ENCODE peak calls at places on chromosomes 4 and X, in four cellular contexts. Z, L, H and R are unnamed samples. For H3K9me3, the result is how much of the 10 kb centered on the place peaks cover.

GRCh38 chr4:142741995-142742394 is 104.1 kb downstream of the INPP4B start:
- DNase-seq in Z (no peak), H (no peak), L (no peak), R (no peak)

GRCh38 chr4:173834151-173834550 is 304.1 kb upstream of the HAND2 start:
- DNase-seq in L (no peak), H (peak), Z (peak), R (no peak)

GRCh38 chrX:136839196-136839595 is 41.3 kb downstream of the RBMX start:
- DNase-seq in Z (peak), H (no peak), L (no peak), R (no peak)

GRCh38 chrX:43557792-43558191 is 98.3 kb upstream of the MAOA start:
- DNase-seq in H (peak), L (peak), Z (peak), R (peak)

GRCh38 chr4:188682321-188682720 is 543.1 kb downstream of the TRIML1 start:
- DNase-seq in L (no peak), H (no peak), Z (no peak), R (no peak)

GRCh38 chrX:9357500-9358139 is 107.2 kb upstream of the TBL1X start:
- DNase-seq in H (no peak), Z (no peak), L (no peak), R (no peak)

GRCh38 chr4:108972613-108973283 is 209.9 kb upstream of the ETNPPL start:
- DNase-seq in H (no peak), L (no peak), Z (no peak), R (no peak)

GRCh38 chr4:145709336-145709735 is 29.4 kb downstream of the C4orf51 start:
- DNase-seq in Z (no peak), H (no peak), L (no peak), R (peak)

GRCh38 chr4:45554423-45554822 is 569.4 kb downstream of the GABRG1 start:
- DNase-seq in L (no peak), H (peak), Z (peak), R (no peak)

GRCh38 chr4:54482529-54482961 is 175.2 kb upstream of the KIT start:
- DNase-seq in Z (peak), L (no peak), H (peak), R (no peak)

GRCh38 chr4:98421106-98421505 is 159.9 kb downstream of the RAP1GDS1 start:
- DNase-seq in L (no peak), H (peak), Z (peak), R (no peak)

GRCh38 chrX:56728752-56729151 is 291 bp upstream of the NBDY start:
- DNase-seq in H (peak), Z (peak), L (peak), R (peak)

GRCh38 chrX:63713510-63713909 is 71.5 kb downstream of the ARHGEF9 start:
- DNase-seq in L (peak), H (peak), Z (peak), R (no peak)

GRCh38 chr4:54233128-54233696 is 4.1 kb downstream of the PDGFRA start:
- DNase-seq in H (peak), L (peak), Z (peak), R (peak)

GRCh38 chrX:7925867-7926472 is 1.2 kb downstream of the PNPLA4 start:
- DNase-seq in Z (peak), H (peak), L (peak), R (peak)

GRCh38 chrX:103153661-103154060 is 60.7 kb upstream of the NXF3 start:
- DNase-seq in L (no peak), Z (no peak), H (no peak), R (no peak)

GRCh38 chr4:76704133-76704881 is 193.6 kb downstream of the SOWAHB start:
- DNase-seq in Z (peak), L (no peak), H (peak), R (peak)

GRCh38 chrX:39773923-39774803 is 323.6 kb downstream of the BCOR start:
- DNase-seq in H (peak), L (no peak), Z (no peak), R (no peak)

GRCh38 chr4:83170952-83171399 is 56.4 kb upstream of the PLAC8 start:
- DNase-seq in L (no peak), Z (no peak), H (no peak), R (no peak)

GRCh38 chr4:92012899-92013867 is 290.6 kb upstream of the GRID2 start:
- DNase-seq in H (peak), L (no peak), Z (no peak), R (no peak)

GRCh38 chrX:84441143-84441542 is 61.1 kb downstream of the HDX start:
- DNase-seq in H (no peak), L (no peak), Z (peak), R (no peak)

GRCh38 chr4:150142831-150143230 is 64.6 kb downstream of the DCLK2 start:
- DNase-seq in L (no peak), Z (no peak), H (no peak), R (no peak)

GRCh38 chr4:26822546-26822945 is 38.1 kb upstream of the STIM2 start:
- DNase-seq in Z (no peak), H (no peak), L (no peak), R (no peak)

GRCh38 chr4:142565771-142566170 is 280.3 kb downstream of the INPP4B start:
- DNase-seq in H (no peak), L (no peak), Z (no peak), R (no peak)

GRCh38 chr4:101169044-101170014 is 178.0 kb downstream of the PPP3CA start:
- DNase-seq in Z (peak), L (peak), H (peak), R (peak)

GRCh38 chrX:145506225-145506624 is 258.9 kb downstream of the SPANXN1 start:
- DNase-seq in H (no peak), Z (no peak), L (no peak), R (no peak)

GRCh38 chrX:69664693-69665092 is 48.8 kb downstream of the EDA start:
- DNase-seq in H (peak), L (no peak), Z (no peak), R (no peak)

GRCh38 chr4:11451720-11452119 is 23.0 kb upstream of the HS3ST1 start:
- DNase-seq in L (no peak), Z (no peak), H (no peak), R (no peak)

GRCh38 chr4:68348577-68348976 is 1.3 kb downstream of the YTHDC1 start:
- DNase-seq in H (no peak), L (no peak), Z (peak), R (no peak)

GRCh38 chr4:175891863-175892262 is 79.8 kb upstream of the GPM6A start:
- DNase-seq in H (peak), Z (peak), L (no peak), R (peak)

GRCh38 chrX:95703696-95704095 is 980.9 kb upstream of the DIAPH2 start:
- DNase-seq in Z (no peak), H (no peak), L (no peak), R (no peak)

GRCh38 chr4:57424231-57424897 is 314.2 kb upstream of the IGFBP7 start:
- DNase-seq in Z (peak), L (no peak), H (peak), R (no peak)

GRCh38 chrX:48003367-48003757 is 427 bp downstream of the ZNF182 start:
- DNase-seq in Z (no peak), L (no peak), H (no peak), R (no peak)

GRCh38 chrX:55264816-55265215 is at the start of gene PAGE3:
- DNase-seq in H (no peak), Z (no peak), L (no peak), R (no peak)

GRCh38 chrX:55260806-55261205 is 3.9 kb downstream of the PAGE3 start:
- DNase-seq in H (no peak), L (no peak), Z (no peak), R (no peak)
- H3K9me3 ChIP-seq in H (under half), L (under half), Z (under half), R (under half)

GRCh38 chr4:95778666-95779065 is 61.2 kb upstream of the PDHA2 start:
- DNase-seq in Z (no peak), H (no peak), L (no peak), R (no peak)

DNA sequence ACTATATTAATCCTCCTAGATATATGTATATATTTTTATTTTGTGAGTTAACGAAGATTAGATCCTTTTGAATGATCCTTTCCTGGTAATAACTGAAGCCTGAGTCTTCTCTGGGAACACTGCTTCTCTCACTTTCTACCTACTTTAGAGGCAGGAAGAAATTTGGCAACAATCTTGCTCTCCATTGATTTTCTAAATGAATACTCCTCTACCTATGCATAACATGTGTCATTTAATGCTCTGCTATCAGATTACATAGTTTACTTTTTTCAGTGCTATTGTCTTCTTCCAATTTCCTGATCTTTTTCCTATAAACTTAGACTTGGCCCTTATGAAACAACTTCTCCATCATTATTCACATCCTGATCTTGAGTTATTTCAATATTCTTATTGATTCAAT is 60.4 kb upstream of the PDHA2 start:
- DNase-seq in Z (no peak), H (no peak), L (no peak), R (no peak)
- H3K9me3 ChIP-seq in Z (under half), H (under half), L (under half), R (under half)

DNA sequence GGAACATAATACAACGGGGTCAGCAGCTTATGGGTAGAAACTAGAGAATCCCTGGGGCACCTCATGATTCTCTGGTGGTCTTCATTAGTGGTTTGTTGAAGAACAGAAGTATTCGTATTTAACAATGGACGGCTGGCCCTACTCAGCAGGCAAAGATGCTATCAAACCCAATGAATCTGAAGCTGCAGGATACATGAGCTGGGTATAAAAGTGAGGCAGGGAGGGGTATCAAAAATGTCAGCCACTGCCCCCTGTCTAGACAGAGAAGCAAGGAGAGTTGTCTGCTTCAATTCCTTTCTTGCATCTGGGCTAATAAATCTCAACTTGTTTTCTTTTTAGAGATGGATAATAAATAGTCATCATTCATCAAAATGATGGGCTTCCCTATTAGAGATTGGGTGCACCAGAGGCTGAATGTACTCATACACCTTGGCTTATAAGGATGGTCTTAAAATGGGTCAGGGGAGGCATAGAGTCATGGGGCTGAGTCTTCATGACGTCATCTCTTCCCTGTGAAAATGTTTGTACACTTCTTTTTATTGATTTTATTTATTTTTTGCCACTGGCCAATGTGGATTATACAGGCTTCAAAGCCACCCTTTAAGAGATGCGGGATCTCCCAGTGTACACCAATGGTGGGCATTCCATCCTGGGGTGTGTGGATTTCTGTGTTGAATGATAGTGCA is 259.5 kb downstream of the SHOX start:
- DNase-seq in L (no peak), Z (no peak), H (no peak), R (no peak)
- H3K9me3 ChIP-seq in L (under half), Z (under half), H (under half), R (under half)

GRCh38 chr4:84496356-84497219 is 2.5 kb downstream of the NKX6-1 start:
- DNase-seq in Z (no peak), L (no peak), H (peak), R (no peak)
- H3K9me3 ChIP-seq in Z (under half), L (under half), H (under half), R (under half)